ENCODE peak calls at places on chromosomes 1 and 21, in nine cellular contexts. Z is germinal center; I is Calu3; J is cardiac muscle cell; H is psoas muscle; K is HCT116; W is NCI-H2107; T is MCF 10A; Y is stimulated activated CD4-positive, alpha-beta T cell treated with anti-CD3 and anti-CD28 coated beads, Interleukin-4, amount 100 ng/mL, for 48 hours. E is an unnamed sample.

GRCh38 chr1:201358596-201358995 is 18.9 kb downstream of the TNNT2 start:
- DNase-seq in Z (no peak), I (no peak), J (peak), H (peak), K (no peak), W (no peak), T (peak), Y (no peak), E (no peak)

GRCh38 chr1:210792250-210792649 is 341.7 kb downstream of the KCNH1 start:
- DNase-seq in Z (no peak), I (no peak), J (no peak), H (no peak), K (no peak), W (no peak), T (no peak), Y (no peak), E (no peak)

GRCh38 chr1:109806733-109807397 is 43.1 kb upstream of the EPS8L3 start:
- DNase-seq in Z (no peak), I (no peak), J (no peak), H (peak), K (no peak), W (no peak), T (no peak), Y (no peak), E (no peak)

GRCh38 chr21:39020751-39021474 is 162.3 kb downstream of the PSMG1 start:
- DNase-seq in Z (no peak), I (no peak), J (peak), H (no peak), K (no peak), W (no peak), T (peak), Y (no peak), E (no peak)

GRCh38 chr1:28507646-28508434 is 2.0 kb downstream of the RCC1 start:
- DNase-seq in Z (no peak), I (no peak), J (peak), H (no peak), K (no peak), W (no peak), T (peak), Y (no peak), E (peak)

GRCh38 chr1:9592510-9593075 is 3.9 kb downstream of the TMEM201 start:
- DNase-seq in Z (no peak), I (no peak), J (no peak), H (no peak), K (no peak), W (no peak), T (no peak), Y (no peak), E (no peak)

GRCh38 chr1:38786040-38786436 is 73.5 kb downstream of the RRAGC start:
- DNase-seq in Z (no peak), I (no peak), J (no peak), H (no peak), K (peak), W (no peak), T (no peak), Y (no peak), E (peak)

GRCh38 chr1:213122514-213122929 is 71.5 kb downstream of the RPS6KC1 start:
- DNase-seq in Z (no peak), I (peak), J (peak), H (no peak), K (peak), W (no peak), T (peak), Y (no peak), E (peak)

GRCh38 chr1:216866714-216867113 is 143.5 kb upstream of the ESRRG start:
- DNase-seq in Z (no peak), I (no peak), J (no peak), H (no peak), K (no peak), W (no peak), T (no peak), Y (no peak), E (no peak)

GRCh38 chr1:204653590-204654340 is 31.8 kb downstream of the LRRN2 start:
- DNase-seq in Z (no peak), I (no peak), J (no peak), H (no peak), K (no peak), W (no peak), T (no peak), Y (no peak), E (no peak)

GRCh38 chr1:69911301-69911801 is 294.0 kb downstream of the LRRC40 start:
- DNase-seq in Z (no peak), I (no peak), J (peak), H (no peak), K (no peak), W (no peak), T (peak), Y (no peak), E (no peak)

GRCh38 chr1:85838238-85838637 is 130.0 kb upstream of the ZNHIT6 start:
- DNase-seq in Z (no peak), I (no peak), J (no peak), H (no peak), K (no peak), W (no peak), T (no peak), Y (no peak), E (no peak)

GRCh38 chr21:39633043-39633442 is 20.3 kb downstream of the B3GALT5 start:
- DNase-seq in Z (no peak), I (no peak), J (no peak), H (no peak), K (peak), W (no peak), T (peak), Y (no peak), E (peak)

GRCh38 chr1:111804736-111805135 is 49.0 kb downstream of the DDX20 start:
- DNase-seq in Z (no peak), I (no peak), J (no peak), H (no peak), K (no peak), W (no peak), T (no peak), Y (no peak), E (no peak)

GRCh38 chr1:218339267-218339831 is 5.8 kb upstream of the TGFB2 start:
- DNase-seq in Z (no peak), I (no peak), J (peak), H (no peak), K (no peak), W (no peak), T (peak), Y (no peak), E (peak)

GRCh38 chr1:45895406-45895805 is 92.0 kb downstream of the MAST2 start:
- DNase-seq in Z (no peak), I (no peak), J (no peak), H (no peak), K (no peak), W (no peak), T (peak), Y (no peak), E (no peak)

GRCh38 chr1:63108226-63108625 is 214.1 kb upstream of the FOXD3 start:
- DNase-seq in Z (no peak), I (no peak), J (peak), H (no peak), K (no peak), W (no peak), T (no peak), Y (no peak), E (no peak)

GRCh38 chr1:224175615-224176014 is 7.4 kb upstream of the DEGS1 start:
- DNase-seq in Z (no peak), I (no peak), J (peak), H (peak), K (no peak), W (no peak), T (no peak), Y (no peak), E (no peak)

GRCh38 chr1:23402286-23403037 is 22.1 kb downstream of the TCEA3 start:
- DNase-seq in Z (no peak), I (no peak), J (no peak), H (no peak), K (no peak), W (no peak), T (no peak), Y (no peak), E (no peak)

GRCh38 chr1:88910401-88910800 is 19.0 kb upstream of the GTF2B start:
- DNase-seq in Z (no peak), I (no peak), J (no peak), H (no peak), K (no peak), W (no peak), T (no peak), Y (no peak), E (no peak)

GRCh38 chr1:167991546-167991945 is 54.7 kb upstream of the MPC2 start:
- DNase-seq in Z (no peak), I (no peak), J (no peak), H (no peak), K (no peak), W (no peak), T (peak), Y (no peak), E (no peak)

GRCh38 chr1:89754518-89754917 is 66.3 kb upstream of the LRRC8D start:
- DNase-seq in Z (no peak), I (no peak), J (peak), H (no peak), K (no peak), W (no peak), T (peak), Y (no peak), E (no peak)

GRCh38 chr1:14039894-14040430 is 340.0 kb downstream of the PRDM2 start:
- DNase-seq in Z (no peak), I (no peak), J (no peak), H (no peak), K (no peak), W (no peak), T (peak), Y (no peak), E (no peak)

GRCh38 chr21:34743831-34744230 is 75.0 kb downstream of the CLIC6 start:
- DNase-seq in Z (no peak), I (peak), J (peak), H (peak), K (peak), W (no peak), T (peak), Y (no peak), E (peak)

GRCh38 chr1:230029244-230029643 is 37.8 kb upstream of the GALNT2 start:
- DNase-seq in Z (no peak), I (no peak), J (no peak), H (no peak), K (no peak), W (no peak), T (no peak), Y (no peak), E (no peak)

GRCh38 chr1:24888971-24889670 is 41.0 kb downstream of the RUNX3 start:
- DNase-seq in Z (no peak), I (no peak), J (no peak), H (no peak), K (no peak), W (no peak), T (no peak), Y (no peak), E (no peak)

GRCh38 chr21:43918385-43918947 is 53.4 kb downstream of the AGPAT3 start:
- DNase-seq in Z (no peak), I (no peak), J (no peak), H (peak), K (no peak), W (no peak), T (peak), Y (no peak), E (no peak)

GRCh38 chr1:8858888-8859706 is 19.4 kb downstream of the ENO1 start:
- DNase-seq in Z (peak), I (peak), J (peak), H (no peak), K (no peak), W (no peak), T (peak), Y (no peak), E (peak)

GRCh38 chr1:17340358-17340757 is 31.6 kb upstream of the PADI6 start:
- DNase-seq in Z (no peak), I (no peak), J (no peak), H (no peak), K (no peak), W (no peak), T (peak), Y (no peak), E (no peak)

GRCh38 chr1:93779540-93780121 is 98.0 kb upstream of the BCAR3 start:
- DNase-seq in Z (no peak), I (peak), J (peak), H (no peak), K (peak), W (no peak), T (peak), Y (no peak), E (peak)

GRCh38 chr1:156571261-156571958 is 955 bp downstream of the IQGAP3 start:
- DNase-seq in Z (no peak), I (peak), J (peak), H (no peak), K (no peak), W (no peak), T (peak), Y (no peak), E (peak)

GRCh38 chr1:158203693-158204457 is 23.2 kb downstream of the CD1D start:
- DNase-seq in Z (peak), I (peak), J (peak), H (no peak), K (peak), W (no peak), T (peak), Y (no peak), E (peak)

GRCh38 chr1:43569175-43569574 is 38.5 kb downstream of the PTPRF start:
- DNase-seq in Z (no peak), I (no peak), J (no peak), H (no peak), K (no peak), W (no peak), T (no peak), Y (no peak), E (no peak)

GRCh38 chr1:235783148-235783776 is 83.4 kb downstream of the LYST start:
- DNase-seq in Z (no peak), I (peak), J (peak), H (no peak), K (peak), W (no peak), T (peak), Y (no peak), E (peak)

GRCh38 chr21:38887750-38888149 is 82.0 kb downstream of the ETS2 start:
- DNase-seq in Z (no peak), I (no peak), J (no peak), H (no peak), K (no peak), W (no peak), T (no peak), Y (no peak), E (no peak)

GRCh38 chr1:231027971-231028370 is 12.1 kb downstream of the FAM89A start:
- DNase-seq in Z (no peak), I (no peak), J (no peak), H (no peak), K (no peak), W (no peak), T (no peak), Y (no peak), E (no peak)